ENCODE peak calls at places on chromosomes 13 and 19, in eight cellular contexts. F is GM23338, W is GM23248, S is hepatocyte, M is PC-3, R is HCT116, P is neural progenitor cell, E is SK-N-SH. J is an unnamed sample. For H3K4me1, the result is how much of the 10 kb centered on the place peaks cover.

GRCh38 chr13:44575741-44576395 is at the start of gene TSC22D1:
- DNase-seq in E (peak), M (peak), W (peak), P (peak), F (peak), S (peak), R (no peak), J (peak)

GRCh38 chr13:108276060-108276459 is 6.5 kb downstream of the TNFSF13B start:
- DNase-seq in R (no peak), W (no peak), S (no peak), M (no peak), F (no peak), P (no peak), E (no peak), J (no peak)

GRCh38 chr19:7373862-7374261 is 25.1 kb downstream of the ARHGEF18 start:
- DNase-seq in S (no peak), R (peak), W (no peak), E (no peak), F (no peak), P (no peak), M (peak), J (no peak)

GRCh38 chr19:17327654-17328516 is 6.8 kb downstream of the ANO8 start:
- DNase-seq in E (peak), S (peak), F (peak), W (no peak), M (no peak), P (peak), R (peak), J (no peak)

GRCh38 chr19:41431426-41432386 is 4.5 kb upstream of the B3GNT8 start:
- DNase-seq in R (no peak), W (peak), E (no peak), M (no peak), S (peak), F (peak), P (no peak), J (no peak)

GRCh38 chr13:31204592-31204991 is 4.8 kb downstream of the B3GLCT start:
- DNase-seq in W (peak), S (peak), P (no peak), F (no peak), R (peak), M (peak), E (peak), J (no peak)

GRCh38 chr13:62320129-62320724 is 904.6 kb upstream of the PCDH20 start:
- DNase-seq in E (peak), F (peak), P (peak), W (peak), R (peak), M (peak), S (peak), J (peak)

GRCh38 chr19:38714354-38714778 is 29.9 kb downstream of the CAPN12 start:
- DNase-seq in E (no peak), M (no peak), P (no peak), R (no peak), W (no peak), F (no peak), S (no peak), J (no peak)

GRCh38 chr19:42068756-42069571 is 1.0 kb downstream of the GRIK5 start:
- DNase-seq in M (no peak), W (no peak), P (peak), R (no peak), F (peak), E (peak), S (no peak), J (no peak)

GRCh38 chr19:7657047-7657779 is 11.6 kb upstream of the RETN start:
- DNase-seq in W (peak), F (no peak), M (no peak), S (no peak), E (no peak), P (peak), R (no peak), J (no peak)

GRCh38 chr13:64672751-64673150 is 2557.4 kb downstream of the PCDH9 start:
- DNase-seq in R (no peak), F (no peak), W (no peak), S (no peak), P (no peak), E (no peak), M (no peak), J (no peak)

GRCh38 chr13:76157926-76158325 is 521.8 kb downstream of the LMO7 start:
- DNase-seq in E (no peak), S (no peak), F (no peak), P (no peak), W (no peak), R (no peak), M (no peak), J (no peak)

GRCh38 chr13:78160793-78161192 is 242.2 kb upstream of the EDNRB start:
- DNase-seq in R (no peak), M (peak), E (no peak), S (no peak), W (peak), F (no peak), P (no peak), J (no peak)

GRCh38 chr19:10817291-10818038 is 18.5 kb downstream of the TMED1 start:
- DNase-seq in W (peak), P (no peak), E (peak), S (peak), R (no peak), F (peak), M (no peak), J (no peak)

GRCh38 chr19:11234486-11235075 is 4.8 kb upstream of the ANGPTL8 start:
- DNase-seq in R (no peak), W (no peak), F (no peak), P (no peak), M (peak), E (no peak), S (no peak), J (peak)

GRCh38 chr13:98751397-98752110 is 918 bp downstream of the SLC15A1 start:
- DNase-seq in W (peak), R (no peak), F (peak), M (peak), E (peak), S (peak), P (peak), J (no peak)

GRCh38 chr13:49319555-49320350 is 72.0 kb downstream of the CDADC1 start:
- DNase-seq in E (no peak), W (peak), S (no peak), R (no peak), M (no peak), P (no peak), F (no peak), J (peak)

GRCh38 chr13:38763446-38764381 is 76.8 kb downstream of the FREM2 start:
- DNase-seq in P (peak), M (peak), S (peak), E (peak), F (peak), W (peak), R (no peak), J (peak)

GRCh38 chr13:74272826-74273225 is 138.6 kb upstream of the KLF12 start:
- DNase-seq in F (no peak), M (no peak), W (no peak), R (no peak), E (no peak), S (no peak), P (no peak), J (no peak)

GRCh38 chr13:42284068-42284467 is 12.1 kb downstream of the AKAP11 start:
- DNase-seq in R (no peak), F (peak), M (no peak), W (no peak), E (no peak), S (no peak), P (no peak), J (no peak)
- H3K27ac ChIP-seq in R (no peak), F (no peak), M (no peak), W (no peak), E (no peak), S (peak), P (no peak), J (no peak)

DNA sequence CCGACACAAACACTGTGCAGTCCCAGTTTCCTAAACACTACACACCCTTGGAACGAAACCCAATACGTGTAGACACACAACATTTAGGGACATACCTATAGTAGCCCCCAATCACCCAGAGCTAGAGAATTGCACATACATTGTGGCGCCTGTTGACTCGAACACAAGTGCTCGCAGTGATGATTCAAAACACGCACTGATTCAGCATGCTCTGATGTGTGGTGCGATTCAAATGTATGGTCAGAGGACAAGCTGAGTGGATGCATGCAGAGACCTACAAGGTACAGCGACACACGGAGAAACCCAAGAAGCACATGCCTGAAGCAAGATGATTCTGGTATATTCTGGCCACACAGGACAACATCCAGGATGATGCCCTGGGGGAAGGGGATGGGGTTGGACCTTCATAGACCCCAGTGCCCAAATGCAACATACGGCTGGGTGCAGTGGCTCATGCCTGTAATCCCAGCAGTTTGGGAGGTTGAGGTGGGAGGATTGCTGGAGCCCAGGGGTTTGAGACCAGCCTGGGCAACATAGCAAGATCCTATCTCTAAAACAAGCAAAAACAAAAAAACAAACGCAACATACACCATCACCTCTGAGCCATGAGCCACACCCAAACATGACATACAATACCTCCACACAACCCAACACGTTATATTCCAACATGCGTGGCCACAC is 997 bp upstream of the KCNN4 start:
- DNase-seq in M (peak), E (no peak), P (no peak), R (no peak), S (no peak), F (no peak), W (no peak), J (peak)
- H3K4me1 ChIP-seq in M (half or more), E (under half), P (under half), R (half or more), S (under half), F (under half), W (under half), J (half or more)

GRCh38 chr13:41468631-41469030 is 11.3 kb downstream of the RGCC start:
- DNase-seq in S (no peak), E (no peak), P (no peak), R (no peak), M (no peak), F (no peak), W (no peak), J (no peak)
- TF ChIP-seq EZH2phosphoT487 in S (no peak), E (no peak), P (no peak), R (no peak), M (no peak), F (no peak), W (no peak), J (no peak)

GRCh38 chr19:5801796-5802616 is 2.9 kb upstream of the NRTN start:
- DNase-seq in F (peak), S (peak), M (no peak), R (no peak), P (peak), E (peak), W (peak), J (no peak)
- H3K27ac ChIP-seq in F (no peak), S (no peak), M (no peak), R (no peak), P (no peak), E (no peak), W (no peak), J (no peak)

DNA sequence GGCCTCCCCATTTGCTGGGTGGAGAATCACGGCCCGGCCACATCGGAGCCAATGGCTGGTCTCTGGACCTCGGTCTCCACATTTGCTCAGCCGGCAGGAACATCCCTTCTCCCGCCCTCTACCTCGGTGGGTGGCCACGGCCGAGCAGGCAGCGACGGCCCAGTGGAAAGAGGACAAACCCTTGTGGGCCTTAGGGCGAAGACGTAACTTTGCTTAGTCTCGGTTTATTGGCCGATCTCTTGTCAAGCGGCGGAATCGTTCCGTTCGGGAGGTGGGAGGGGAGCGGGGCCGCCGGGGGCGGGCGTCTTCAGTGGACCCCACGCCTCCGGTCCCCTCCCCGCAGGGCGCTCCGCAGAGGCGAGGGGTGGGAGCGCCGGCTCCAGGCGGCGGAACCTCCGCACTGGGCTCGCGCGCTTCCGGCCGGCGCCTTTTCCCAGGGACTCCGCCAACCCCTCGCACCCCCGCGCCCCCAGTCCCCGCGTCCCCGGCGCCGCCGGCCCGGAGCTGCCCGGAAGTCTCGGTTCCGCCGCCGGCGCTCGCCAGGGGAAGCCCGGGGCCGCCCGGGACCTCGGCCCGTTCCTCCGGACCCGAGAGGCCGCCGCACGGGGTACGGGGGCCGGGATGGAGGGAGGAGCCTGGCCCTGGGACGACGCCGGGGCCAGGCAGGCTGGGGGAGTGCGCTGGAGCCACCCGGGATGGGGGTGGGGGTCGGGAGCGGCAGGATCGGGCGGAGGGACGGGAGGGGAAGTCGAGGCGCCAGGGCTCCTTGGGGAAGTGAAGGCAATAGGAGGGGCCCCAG is at the start of gene ZNF580:
- DNase-seq in M (peak), S (peak), W (peak), R (no peak), F (peak), E (peak), P (peak), J (peak)
- H3K4me1 ChIP-seq in M (under half), S (under half), W (under half), R (under half), F (under half), E (under half), P (under half), J (half or more)

DNA sequence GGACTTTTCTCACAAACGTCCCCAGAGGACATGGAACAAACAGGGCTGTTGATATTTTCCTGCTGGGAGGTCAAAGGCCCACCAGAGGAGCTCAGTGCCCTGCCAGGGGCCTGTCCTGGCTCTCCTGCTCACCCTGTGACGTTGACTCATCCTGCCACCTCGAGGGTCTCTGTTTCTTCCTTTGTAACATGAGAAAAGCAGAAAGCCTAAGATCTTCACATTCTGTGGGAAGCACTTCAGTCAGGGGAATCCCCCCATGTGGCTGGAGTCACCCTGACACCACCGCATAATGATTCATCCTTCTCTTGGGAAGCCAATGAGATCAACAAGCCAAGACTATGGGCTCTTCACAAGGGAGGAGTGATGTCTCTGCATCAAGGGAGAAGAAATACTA is 147.9 kb downstream of the KATNAL1 start:
- DNase-seq in F (no peak), P (no peak), R (no peak), E (no peak), W (peak), S (no peak), M (peak), J (no peak)
- TF ChIP-seq EZH2phosphoT487 in F (no peak), P (no peak), R (no peak), E (no peak), W (no peak), S (no peak), M (no peak), J (no peak)

DNA sequence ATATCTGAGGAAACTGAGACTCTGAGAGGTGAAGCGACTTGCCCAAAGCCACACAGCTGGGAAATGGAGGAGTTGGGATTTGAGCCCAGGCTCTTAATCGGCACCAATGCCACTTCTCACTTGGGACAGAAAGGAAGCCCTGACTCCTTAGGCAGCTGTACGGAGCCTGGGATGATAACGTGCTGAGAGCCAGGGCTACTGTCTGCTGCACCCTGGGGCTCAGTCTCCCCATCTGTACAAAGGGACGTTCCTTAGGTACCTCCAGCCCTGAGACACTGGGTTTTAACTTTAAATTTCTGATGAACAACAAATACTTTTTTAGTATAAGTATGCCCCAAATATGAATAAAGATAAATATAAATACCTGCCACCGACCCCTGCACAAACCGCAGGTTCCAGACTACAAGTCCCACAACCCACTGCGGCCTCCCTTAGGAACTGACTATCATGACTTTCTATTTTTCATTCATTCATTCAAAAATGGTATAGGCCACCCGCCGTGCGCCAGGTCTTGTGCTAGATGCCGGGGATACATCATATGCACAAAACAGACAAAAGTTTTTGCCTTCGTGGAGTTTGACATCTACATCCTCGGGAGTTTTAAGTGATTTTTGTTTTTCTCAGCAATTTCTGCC is 766 bp upstream of the NCLN start:
- DNase-seq in E (peak), R (no peak), F (peak), S (peak), W (peak), M (no peak), P (peak), J (peak)
- H3K27ac ChIP-seq in E (peak), R (peak), F (no peak), S (no peak), W (no peak), M (peak), P (no peak), J (peak)

GRCh38 chr13:60663788-60664187 is 266.8 kb downstream of the TDRD3 start:
- DNase-seq in M (no peak), S (no peak), E (no peak), W (no peak), F (no peak), P (no peak), R (no peak), J (no peak)
- H3K4me1 ChIP-seq in M (under half), S (under half), E (under half), W (under half), F (under half), P (under half), R (under half), J (under half)

GRCh38 chr19:35490364-35490763 is at the start of gene KRTDAP:
- DNase-seq in P (no peak), M (no peak), F (no peak), R (no peak), E (no peak), W (no peak), S (no peak), J (no peak)
- TF ChIP-seq EZH2phosphoT487 in P (no peak), M (no peak), F (no peak), R (no peak), E (no peak), W (no peak), S (no peak), J (no peak)

DNA sequence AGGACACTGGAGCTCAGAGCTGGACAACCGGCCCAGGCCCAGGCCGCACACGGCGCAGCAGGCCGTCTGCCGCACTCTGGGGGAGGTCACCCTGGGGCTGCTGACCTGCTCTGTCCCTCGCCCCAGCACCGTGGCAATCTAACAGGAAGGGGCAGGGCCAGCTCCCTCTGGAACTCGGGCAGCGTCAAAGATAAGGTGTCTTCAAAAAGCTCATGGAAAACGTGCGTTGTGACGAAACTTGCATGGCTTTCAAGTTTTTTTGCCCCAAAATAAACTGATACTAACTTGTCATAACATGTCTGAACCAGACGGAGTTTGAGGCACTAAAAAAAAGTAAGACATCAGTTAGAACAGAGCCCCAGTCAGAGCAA is 12.2 kb upstream of the ATP8B3 start:
- DNase-seq in W (no peak), M (no peak), E (no peak), F (no peak), S (no peak), R (no peak), P (no peak), J (no peak)
- H3K27ac ChIP-seq in W (no peak), M (no peak), E (no peak), F (no peak), S (no peak), R (peak), P (no peak), J (no peak)

J was measured in OCI-LY7.